ENCODE peak calls at places on chromosomes 2 and 18, in six cellular contexts. One of them, this sample, is unnamed.

GRCh38 chr2:74735009-74735408 is 81.0 kb downstream of the SEMA4F start:
- DNase-seq in mesothelial cell of epicardium: no peak
- DNase-seq in activated CD8-positive, alpha-beta memory T cell treated with anti-CD3 and anti-CD28 coated beads, Interleukin-2, amount 50 U/mL, for 48 hours: no peak
- DNase-seq in EL: no peak
- DNase-seq in brain microvascular endothelial cell: no peak
- DNase-seq in BE2C: no peak
- DNase-seq in this sample: no peak

GRCh38 chr2:61898810-61899209 is 6.7 kb upstream of the COMMD1 start:
- DNase-seq in BE2C: no peak
- DNase-seq in EL: peak; percentile 20
- DNase-seq in mesothelial cell of epicardium: no peak
- DNase-seq in brain microvascular endothelial cell: peak; percentile 22
- DNase-seq in activated CD8-positive, alpha-beta memory T cell treated with anti-CD3 and anti-CD28 coated beads, Interleukin-2, amount 50 U/mL, for 48 hours: no peak
- DNase-seq in this sample: no peak

GRCh38 chr2:34096552-34097171 is 497.6 kb upstream of the FAM98A start:
- DNase-seq in EL: peak; percentile 63
- DNase-seq in mesothelial cell of epicardium: peak; percentile 68
- DNase-seq in activated CD8-positive, alpha-beta memory T cell treated with anti-CD3 and anti-CD28 coated beads, Interleukin-2, amount 50 U/mL, for 48 hours: peak; percentile 57
- DNase-seq in brain microvascular endothelial cell: peak; percentile 69
- DNase-seq in BE2C: peak; percentile 65
- DNase-seq in this sample: no peak

GRCh38 chr2:81767173-81767720 is 1462.7 kb upstream of the LRRTM1 start:
- DNase-seq in BE2C: no peak
- DNase-seq in mesothelial cell of epicardium: no peak
- DNase-seq in activated CD8-positive, alpha-beta memory T cell treated with anti-CD3 and anti-CD28 coated beads, Interleukin-2, amount 50 U/mL, for 48 hours: no peak
- DNase-seq in brain microvascular endothelial cell: no peak
- DNase-seq in EL: no peak
- DNase-seq in this sample: no peak

GRCh38 chr2:108588070-108588668 is 53.9 kb downstream of the LIMS1 start:
- DNase-seq in mesothelial cell of epicardium: no peak
- DNase-seq in EL: no peak
- DNase-seq in brain microvascular endothelial cell: no peak
- DNase-seq in BE2C: no peak
- DNase-seq in activated CD8-positive, alpha-beta memory T cell treated with anti-CD3 and anti-CD28 coated beads, Interleukin-2, amount 50 U/mL, for 48 hours: no peak
- DNase-seq in this sample: no peak

GRCh38 chr2:10245021-10245420 is 57.7 kb upstream of the HPCAL1 start:
- DNase-seq in brain microvascular endothelial cell: no peak
- DNase-seq in BE2C: no peak
- DNase-seq in mesothelial cell of epicardium: no peak
- DNase-seq in activated CD8-positive, alpha-beta memory T cell treated with anti-CD3 and anti-CD28 coated beads, Interleukin-2, amount 50 U/mL, for 48 hours: no peak
- DNase-seq in EL: no peak
- DNase-seq in this sample: no peak

GRCh38 chr2:241925821-241926441 is 56.4 kb downstream of the RTP5 start:
- DNase-seq in activated CD8-positive, alpha-beta memory T cell treated with anti-CD3 and anti-CD28 coated beads, Interleukin-2, amount 50 U/mL, for 48 hours: no peak
- DNase-seq in EL: no peak
- DNase-seq in BE2C: no peak
- DNase-seq in mesothelial cell of epicardium: no peak
- DNase-seq in brain microvascular endothelial cell: no peak
- DNase-seq in this sample: peak; percentile 72

GRCh38 chr2:53670351-53670750 is 97.3 kb upstream of the CHAC2 start:
- DNase-seq in mesothelial cell of epicardium: no peak
- DNase-seq in activated CD8-positive, alpha-beta memory T cell treated with anti-CD3 and anti-CD28 coated beads, Interleukin-2, amount 50 U/mL, for 48 hours: no peak
- DNase-seq in brain microvascular endothelial cell: no peak
- DNase-seq in BE2C: no peak
- DNase-seq in EL: no peak
- DNase-seq in this sample: no peak

GRCh38 chr2:113219889-113220641 is 46.3 kb downstream of the PSD4 start:
- DNase-seq in activated CD8-positive, alpha-beta memory T cell treated with anti-CD3 and anti-CD28 coated beads, Interleukin-2, amount 50 U/mL, for 48 hours: no peak
- DNase-seq in brain microvascular endothelial cell: peak; percentile 27
- DNase-seq in mesothelial cell of epicardium: no peak
- DNase-seq in BE2C: no peak
- DNase-seq in EL: peak; percentile 62
- DNase-seq in this sample: no peak

GRCh38 chr2:159942149-159942548 is 120.3 kb downstream of the PLA2R1 start:
- DNase-seq in brain microvascular endothelial cell: no peak
- DNase-seq in mesothelial cell of epicardium: no peak
- DNase-seq in activated CD8-positive, alpha-beta memory T cell treated with anti-CD3 and anti-CD28 coated beads, Interleukin-2, amount 50 U/mL, for 48 hours: no peak
- DNase-seq in BE2C: no peak
- DNase-seq in EL: no peak
- DNase-seq in this sample: no peak

GRCh38 chr2:201127570-201127969 is 11.6 kb downstream of the CFLAR start:
- DNase-seq in BE2C: no peak
- DNase-seq in activated CD8-positive, alpha-beta memory T cell treated with anti-CD3 and anti-CD28 coated beads, Interleukin-2, amount 50 U/mL, for 48 hours: no peak
- DNase-seq in brain microvascular endothelial cell: no peak
- DNase-seq in EL: peak; percentile 79
- DNase-seq in mesothelial cell of epicardium: no peak
- DNase-seq in this sample: no peak

GRCh38 chr2:226600184-226600583 is 199.4 kb downstream of the IRS1 start:
- DNase-seq in activated CD8-positive, alpha-beta memory T cell treated with anti-CD3 and anti-CD28 coated beads, Interleukin-2, amount 50 U/mL, for 48 hours: no peak
- DNase-seq in brain microvascular endothelial cell: peak; percentile 33
- DNase-seq in BE2C: no peak
- DNase-seq in EL: peak; percentile 17
- DNase-seq in mesothelial cell of epicardium: no peak
- DNase-seq in this sample: no peak

GRCh38 chr2:121483021-121483420 is 47.7 kb upstream of the RNU4ATAC start:
- DNase-seq in EL: no peak
- DNase-seq in activated CD8-positive, alpha-beta memory T cell treated with anti-CD3 and anti-CD28 coated beads, Interleukin-2, amount 50 U/mL, for 48 hours: no peak
- DNase-seq in mesothelial cell of epicardium: no peak
- DNase-seq in brain microvascular endothelial cell: no peak
- DNase-seq in BE2C: no peak
- DNase-seq in this sample: no peak

GRCh38 chr2:218083352-218083676 is 14.3 kb downstream of the RUFY4 start:
- DNase-seq in BE2C: no peak
- DNase-seq in activated CD8-positive, alpha-beta memory T cell treated with anti-CD3 and anti-CD28 coated beads, Interleukin-2, amount 50 U/mL, for 48 hours: no peak
- DNase-seq in brain microvascular endothelial cell: no peak
- DNase-seq in EL: no peak
- DNase-seq in mesothelial cell of epicardium: no peak
- DNase-seq in this sample: no peak

GRCh38 chr2:62723253-62723652 is 17.7 kb downstream of the EHBP1 start:
- DNase-seq in brain microvascular endothelial cell: no peak
- DNase-seq in EL: no peak
- DNase-seq in mesothelial cell of epicardium: no peak
- DNase-seq in activated CD8-positive, alpha-beta memory T cell treated with anti-CD3 and anti-CD28 coated beads, Interleukin-2, amount 50 U/mL, for 48 hours: no peak
- DNase-seq in BE2C: no peak
- DNase-seq in this sample: no peak

GRCh38 chr2:159904565-159905281 is 106.7 kb upstream of the CD302 start:
- DNase-seq in BE2C: no peak
- DNase-seq in EL: peak; percentile 3
- DNase-seq in activated CD8-positive, alpha-beta memory T cell treated with anti-CD3 and anti-CD28 coated beads, Interleukin-2, amount 50 U/mL, for 48 hours: peak; percentile 90
- DNase-seq in mesothelial cell of epicardium: no peak
- DNase-seq in brain microvascular endothelial cell: no peak
- DNase-seq in this sample: no peak

GRCh38 chr18:44680271-44681038 is at the start of gene SETBP1:
- DNase-seq in activated CD8-positive, alpha-beta memory T cell treated with anti-CD3 and anti-CD28 coated beads, Interleukin-2, amount 50 U/mL, for 48 hours: peak; percentile 80
- DNase-seq in BE2C: peak; percentile 77
- DNase-seq in mesothelial cell of epicardium: peak; percentile 63
- DNase-seq in brain microvascular endothelial cell: no peak
- DNase-seq in EL: peak; percentile 49
- DNase-seq in this sample: peak; percentile 93

GRCh38 chr2:165804719-165805118 is 10.7 kb upstream of the GALNT3 start:
- DNase-seq in BE2C: no peak
- DNase-seq in brain microvascular endothelial cell: no peak
- DNase-seq in EL: no peak
- DNase-seq in mesothelial cell of epicardium: no peak
- DNase-seq in activated CD8-positive, alpha-beta memory T cell treated with anti-CD3 and anti-CD28 coated beads, Interleukin-2, amount 50 U/mL, for 48 hours: no peak
- DNase-seq in this sample: no peak

GRCh38 chr2:71611247-71611646 is 157.9 kb downstream of the DYSF start:
- DNase-seq in mesothelial cell of epicardium: peak; percentile 25
- DNase-seq in activated CD8-positive, alpha-beta memory T cell treated with anti-CD3 and anti-CD28 coated beads, Interleukin-2, amount 50 U/mL, for 48 hours: peak; percentile 23
- DNase-seq in BE2C: no peak
- DNase-seq in brain microvascular endothelial cell: no peak
- DNase-seq in EL: no peak
- DNase-seq in this sample: peak; percentile 30

GRCh38 chr2:52220393-52220792 is 1188.5 kb upstream of the NRXN1 start:
- DNase-seq in mesothelial cell of epicardium: no peak
- DNase-seq in EL: no peak
- DNase-seq in BE2C: peak; percentile 44
- DNase-seq in activated CD8-positive, alpha-beta memory T cell treated with anti-CD3 and anti-CD28 coated beads, Interleukin-2, amount 50 U/mL, for 48 hours: no peak
- DNase-seq in brain microvascular endothelial cell: no peak
- DNase-seq in this sample: no peak

GRCh38 chr2:238564286-238564920 is 137.7 kb downstream of the ASB1 start:
- DNase-seq in EL: no peak
- DNase-seq in mesothelial cell of epicardium: no peak
- DNase-seq in activated CD8-positive, alpha-beta memory T cell treated with anti-CD3 and anti-CD28 coated beads, Interleukin-2, amount 50 U/mL, for 48 hours: no peak
- DNase-seq in brain microvascular endothelial cell: no peak
- DNase-seq in BE2C: no peak
- DNase-seq in this sample: no peak

GRCh38 chr2:19860022-19860421 is 41.8 kb downstream of the TTC32 start:
- DNase-seq in activated CD8-positive, alpha-beta memory T cell treated with anti-CD3 and anti-CD28 coated beads, Interleukin-2, amount 50 U/mL, for 48 hours: no peak
- DNase-seq in brain microvascular endothelial cell: no peak
- DNase-seq in BE2C: no peak
- DNase-seq in EL: no peak
- DNase-seq in mesothelial cell of epicardium: no peak
- DNase-seq in this sample: no peak

GRCh38 chr2:1738646-1739302 is 5.5 kb downstream of the PXDN start:
- DNase-seq in mesothelial cell of epicardium: no peak
- DNase-seq in EL: no peak
- DNase-seq in activated CD8-positive, alpha-beta memory T cell treated with anti-CD3 and anti-CD28 coated beads, Interleukin-2, amount 50 U/mL, for 48 hours: peak; percentile 15
- DNase-seq in BE2C: no peak
- DNase-seq in brain microvascular endothelial cell: no peak
- DNase-seq in this sample: peak; percentile 82

GRCh38 chr2:190490502-190490901 is 44.0 kb downstream of the NEMP2 start:
- DNase-seq in brain microvascular endothelial cell: no peak
- DNase-seq in BE2C: no peak
- DNase-seq in EL: no peak
- DNase-seq in mesothelial cell of epicardium: no peak
- DNase-seq in activated CD8-positive, alpha-beta memory T cell treated with anti-CD3 and anti-CD28 coated beads, Interleukin-2, amount 50 U/mL, for 48 hours: no peak
- DNase-seq in this sample: no peak

GRCh38 chr2:199370150-199370780 is 87.5 kb downstream of the SATB2 start:
- DNase-seq in activated CD8-positive, alpha-beta memory T cell treated with anti-CD3 and anti-CD28 coated beads, Interleukin-2, amount 50 U/mL, for 48 hours: no peak
- DNase-seq in BE2C: peak; percentile 17
- DNase-seq in EL: peak; percentile 52
- DNase-seq in brain microvascular endothelial cell: no peak
- DNase-seq in mesothelial cell of epicardium: no peak
- DNase-seq in this sample: no peak

GRCh38 chr2:152240559-152241231 is 65.1 kb upstream of the STAM2 start:
- DNase-seq in BE2C: no peak
- DNase-seq in mesothelial cell of epicardium: no peak
- DNase-seq in brain microvascular endothelial cell: peak; percentile 65
- DNase-seq in activated CD8-positive, alpha-beta memory T cell treated with anti-CD3 and anti-CD28 coated beads, Interleukin-2, amount 50 U/mL, for 48 hours: no peak
- DNase-seq in EL: peak; percentile 78
- DNase-seq in this sample: no peak

GRCh38 chr2:239181601-239182471 is 219.0 kb downstream of the HDAC4 start:
- DNase-seq in brain microvascular endothelial cell: no peak
- DNase-seq in mesothelial cell of epicardium: no peak
- DNase-seq in BE2C: no peak
- DNase-seq in EL: no peak
- DNase-seq in activated CD8-positive, alpha-beta memory T cell treated with anti-CD3 and anti-CD28 coated beads, Interleukin-2, amount 50 U/mL, for 48 hours: no peak
- DNase-seq in this sample: peak; percentile 80

GRCh38 chr2:222919841-222920609 is 59.2 kb downstream of the ACSL3 start:
- DNase-seq in activated CD8-positive, alpha-beta memory T cell treated with anti-CD3 and anti-CD28 coated beads, Interleukin-2, amount 50 U/mL, for 48 hours: no peak
- DNase-seq in mesothelial cell of epicardium: no peak
- DNase-seq in brain microvascular endothelial cell: peak; percentile 88
- DNase-seq in BE2C: no peak
- DNase-seq in EL: peak; percentile 95
- DNase-seq in this sample: no peak

GRCh38 chr2:43021791-43022500 is 204.5 kb downstream of the ZFP36L2 start:
- DNase-seq in mesothelial cell of epicardium: no peak
- DNase-seq in brain microvascular endothelial cell: no peak
- DNase-seq in BE2C: no peak
- DNase-seq in activated CD8-positive, alpha-beta memory T cell treated with anti-CD3 and anti-CD28 coated beads, Interleukin-2, amount 50 U/mL, for 48 hours: no peak
- DNase-seq in EL: no peak
- DNase-seq in this sample: no peak

GRCh38 chr2:39411186-39411944 is 25.7 kb downstream of the MAP4K3 start:
- DNase-seq in mesothelial cell of epicardium: no peak
- DNase-seq in BE2C: no peak
- DNase-seq in EL: peak; percentile 93
- DNase-seq in brain microvascular endothelial cell: peak; percentile 81
- DNase-seq in activated CD8-positive, alpha-beta memory T cell treated with anti-CD3 and anti-CD28 coated beads, Interleukin-2, amount 50 U/mL, for 48 hours: no peak
- DNase-seq in this sample: no peak

GRCh38 chr2:166803314-166803986 is 84.8 kb upstream of the XIRP2 start:
- DNase-seq in BE2C: no peak
- DNase-seq in EL: no peak
- DNase-seq in activated CD8-positive, alpha-beta memory T cell treated with anti-CD3 and anti-CD28 coated beads, Interleukin-2, amount 50 U/mL, for 48 hours: no peak
- DNase-seq in mesothelial cell of epicardium: no peak
- DNase-seq in brain microvascular endothelial cell: peak; percentile 14
- DNase-seq in this sample: no peak

GRCh38 chr2:71282493-71282892 is 49.1 kb upstream of the ZNF638 start:
- DNase-seq in BE2C: no peak
- DNase-seq in mesothelial cell of epicardium: no peak
- DNase-seq in EL: peak; percentile 8
- DNase-seq in brain microvascular endothelial cell: no peak
- DNase-seq in activated CD8-positive, alpha-beta memory T cell treated with anti-CD3 and anti-CD28 coated beads, Interleukin-2, amount 50 U/mL, for 48 hours: no peak
- DNase-seq in this sample: no peak

GRCh38 chr2:172328103-172328835 is 99.1 kb upstream of the ITGA6 start:
- DNase-seq in brain microvascular endothelial cell: no peak
- DNase-seq in mesothelial cell of epicardium: no peak
- DNase-seq in EL: no peak
- DNase-seq in BE2C: no peak
- DNase-seq in activated CD8-positive, alpha-beta memory T cell treated with anti-CD3 and anti-CD28 coated beads, Interleukin-2, amount 50 U/mL, for 48 hours: no peak
- DNase-seq in this sample: no peak

GRCh38 chr2:217609952-217610351 is 392.8 kb downstream of the TNS1 start:
- DNase-seq in EL: no peak
- DNase-seq in mesothelial cell of epicardium: no peak
- DNase-seq in BE2C: no peak
- DNase-seq in activated CD8-positive, alpha-beta memory T cell treated with anti-CD3 and anti-CD28 coated beads, Interleukin-2, amount 50 U/mL, for 48 hours: no peak
- DNase-seq in brain microvascular endothelial cell: no peak
- DNase-seq in this sample: no peak

GRCh38 chr2:144225077-144225476 is 294.8 kb downstream of the ZEB2 start:
- DNase-seq in mesothelial cell of epicardium: no peak
- DNase-seq in activated CD8-positive, alpha-beta memory T cell treated with anti-CD3 and anti-CD28 coated beads, Interleukin-2, amount 50 U/mL, for 48 hours: no peak
- DNase-seq in BE2C: no peak
- DNase-seq in EL: no peak
- DNase-seq in brain microvascular endothelial cell: no peak
- DNase-seq in this sample: no peak

GRCh38 chr2:185734658-185735057 is 3.9 kb upstream of the FSIP2 start:
- DNase-seq in EL: no peak
- DNase-seq in brain microvascular endothelial cell: no peak
- DNase-seq in activated CD8-positive, alpha-beta memory T cell treated with anti-CD3 and anti-CD28 coated beads, Interleukin-2, amount 50 U/mL, for 48 hours: no peak
- DNase-seq in BE2C: no peak
- DNase-seq in mesothelial cell of epicardium: no peak
- DNase-seq in this sample: no peak

GRCh38 chr18:75644871-75645270 is 217.4 kb upstream of the SMIM21 start:
- DNase-seq in brain microvascular endothelial cell: no peak
- DNase-seq in activated CD8-positive, alpha-beta memory T cell treated with anti-CD3 and anti-CD28 coated beads, Interleukin-2, amount 50 U/mL, for 48 hours: no peak
- DNase-seq in mesothelial cell of epicardium: no peak
- DNase-seq in BE2C: no peak
- DNase-seq in EL: no peak
- DNase-seq in this sample: no peak